ENCODE peak calls at places on chromosomes 6 and 20, in five cellular contexts. Z is iris pigment epithelial cell, K is midbrain, D is HEK293T, G is T-helper 2 cell. W is an unnamed sample.

GRCh38 chr6:127464161-127464880 is 5.1 kb upstream of the KIAA0408 start:
- DNase-seq in Z (peak), K (no peak), D (no peak), G (no peak), W (no peak)

GRCh38 chr6:138695193-138695592 is 78.4 kb upstream of the CCDC28A start:
- DNase-seq in Z (peak), K (no peak), D (no peak), G (no peak), W (no peak)

GRCh38 chr6:14804444-14805210 is 441.2 kb upstream of the JARID2 start:
- DNase-seq in Z (peak), K (peak), D (no peak), G (no peak), W (no peak)

GRCh38 chr6:51323056-51323455 is 504.4 kb downstream of the TFAP2B start:
- DNase-seq in Z (no peak), K (no peak), D (no peak), G (no peak), W (no peak)

GRCh38 chr6:166253277-166254229 is 54.6 kb downstream of the PRR18 start:
- DNase-seq in Z (no peak), K (peak), D (no peak), G (peak), W (no peak)

GRCh38 chr6:28710466-28711191 is 184.9 kb downstream of the GPX5 start:
- DNase-seq in Z (peak), K (no peak), D (peak), G (no peak), W (no peak)

GRCh38 chr20:45860573-45861011 is 3.2 kb downstream of the ZSWIM3 start:
- DNase-seq in Z (peak), K (no peak), D (no peak), G (no peak), W (no peak)

GRCh38 chr20:46970937-46971630 is 76.4 kb downstream of the EYA2 start:
- DNase-seq in Z (peak), K (peak), D (peak), G (no peak), W (no peak)

GRCh38 chr20:47453167-47453782 is 48.4 kb upstream of the NCOA3 start:
- DNase-seq in Z (peak), K (no peak), D (no peak), G (no peak), W (no peak)

GRCh38 chr20:50110141-50111047 is 2.6 kb downstream of the UBE2V1 start:
- DNase-seq in Z (peak), K (no peak), D (no peak), G (no peak), W (peak)

GRCh38 chr20:21693322-21693721 is 12.1 kb upstream of the PAX1 start:
- DNase-seq in Z (no peak), K (no peak), D (peak), G (no peak), W (no peak)

W was measured in CD8-positive, alpha-beta memory T cell.